ENCODE peak calls at places on chromosome 22, in eight cellular contexts. B, A, R, F, M, K, H and V are unnamed samples.

GRCh38 chr22:31022516-31022915 is 53.5 kb downstream of the TUG1 start:
- DNase-seq in B (no peak), A (no peak), R (no peak), F (no peak), M (no peak), K (no peak), H (no peak), V (no peak)

GRCh38 chr22:28594076-28594783 is 85.4 kb downstream of the TTC28 start:
- DNase-seq in B (no peak), A (no peak), R (no peak), F (no peak), M (no peak), K (no peak), H (no peak), V (no peak)

GRCh38 chr22:11616811-11617210 is 3911.2 kb upstream of the OR11H1 start:
- DNase-seq in B (no peak), A (no peak), R (no peak), F (no peak), M (no peak), K (no peak), H (no peak), V (no peak)

GRCh38 chr22:38228873-38229740 is 27.3 kb downstream of the MAFF start:
- DNase-seq in B (no peak), A (no peak), R (no peak), F (peak; percentile 20), M (peak; percentile 94), K (peak; percentile 85), H (peak; percentile 82), V (no peak)

GRCh38 chr22:32745251-32745995 is 56.1 kb upstream of the TIMP3 start:
- DNase-seq in B (peak; percentile 78), A (peak; percentile 46), R (peak; percentile 71), F (no peak), M (no peak), K (peak; percentile 74), H (no peak), V (no peak)

GRCh38 chr22:22431271-22432220 is 77.0 kb downstream of the ZNF280B start:
- DNase-seq in B (peak; percentile 79), A (peak; percentile 75), R (peak; percentile 75), F (peak; percentile 38), M (peak; percentile 66), K (peak; percentile 73), H (peak; percentile 62), V (no peak)

GRCh38 chr22:29625090-29625825 is 21.8 kb downstream of the NF2 start:
- DNase-seq in B (peak; percentile 49), A (peak; percentile 42), R (peak; percentile 62), F (peak; percentile 48), M (peak; percentile 68), K (peak; percentile 64), H (peak; percentile 65), V (peak; percentile 12)

GRCh38 chr22:25382762-25383161 is 163.3 kb downstream of the CRYBB2 start:
- DNase-seq in B (no peak), A (no peak), R (no peak), F (no peak), M (no peak), K (no peak), H (no peak), V (no peak)

GRCh38 chr22:46871826-46872225 is 109.4 kb downstream of the TBC1D22A start:
- DNase-seq in B (no peak), A (no peak), R (no peak), F (no peak), M (no peak), K (no peak), H (no peak), V (no peak)

GRCh38 chr22:22362939-22363338 is 118.4 kb downstream of the VPREB1 start:
- DNase-seq in B (no peak), A (no peak), R (no peak), F (no peak), M (no peak), K (no peak), H (no peak), V (no peak)

GRCh38 chr22:35446365-35446764 is 46.4 kb downstream of the MCM5 start:
- DNase-seq in B (no peak), A (no peak), R (no peak), F (no peak), M (peak; percentile 86), K (no peak), H (no peak), V (no peak)

GRCh38 chr22:47884775-47885174 is 1122.3 kb downstream of the TBC1D22A start:
- DNase-seq in B (no peak), A (no peak), R (no peak), F (no peak), M (no peak), K (no peak), H (no peak), V (no peak)

GRCh38 chr22:44245438-44245837 is 64.7 kb downstream of the PARVG start:
- DNase-seq in B (no peak), A (no peak), R (no peak), F (no peak), M (peak; percentile 31), K (peak; percentile 38), H (peak; percentile 6), V (no peak)

GRCh38 chr22:29748248-29748893 is 18.4 kb downstream of the ZMAT5 start:
- DNase-seq in B (no peak), A (peak; percentile 23), R (no peak), F (no peak), M (peak; percentile 37), K (no peak), H (no peak), V (no peak)

GRCh38 chr22:40232624-40233023 is 54.9 kb downstream of the TNRC6B start:
- DNase-seq in B (no peak), A (no peak), R (no peak), F (no peak), M (no peak), K (no peak), H (no peak), V (no peak)

GRCh38 chr22:41247703-41248102 is 7.0 kb upstream of the CHADL start:
- DNase-seq in B (no peak), A (no peak), R (no peak), F (no peak), M (no peak), K (no peak), H (no peak), V (no peak)

GRCh38 chr22:29204617-29205183 is 996 bp upstream of the EMID1 start:
- DNase-seq in B (peak; percentile 31), A (no peak), R (no peak), F (no peak), M (no peak), K (no peak), H (no peak), V (no peak)

GRCh38 chr22:43432883-43433415 is 21.1 kb downstream of the MPPED1 start:
- DNase-seq in B (no peak), A (no peak), R (no peak), F (no peak), M (no peak), K (no peak), H (no peak), V (no peak)

GRCh38 chr22:18033204-18033998 is 9.0 kb upstream of the MICAL3 start:
- DNase-seq in B (no peak), A (no peak), R (no peak), F (no peak), M (no peak), K (no peak), H (no peak), V (no peak)

GRCh38 chr22:19065929-19066328 is 56.3 kb downstream of the DGCR2 start:
- DNase-seq in B (no peak), A (no peak), R (no peak), F (no peak), M (no peak), K (peak; percentile 13), H (no peak), V (no peak)
- H3K36me3 ChIP-seq in B (peaks cover 33% of the 10 kb centered on the region), A (peaks cover 5% of the 10 kb centered on the region), R (no peaks in the 10 kb centered on the region), F (peaks cover 78% of the 10 kb centered on the region), M (peaks cover 85% of the 10 kb centered on the region), K (peaks cover 73% of the 10 kb centered on the region), H (peaks cover 61% of the 10 kb centered on the region), V (peaks cover 90% of the 10 kb centered on the region)

DNA sequence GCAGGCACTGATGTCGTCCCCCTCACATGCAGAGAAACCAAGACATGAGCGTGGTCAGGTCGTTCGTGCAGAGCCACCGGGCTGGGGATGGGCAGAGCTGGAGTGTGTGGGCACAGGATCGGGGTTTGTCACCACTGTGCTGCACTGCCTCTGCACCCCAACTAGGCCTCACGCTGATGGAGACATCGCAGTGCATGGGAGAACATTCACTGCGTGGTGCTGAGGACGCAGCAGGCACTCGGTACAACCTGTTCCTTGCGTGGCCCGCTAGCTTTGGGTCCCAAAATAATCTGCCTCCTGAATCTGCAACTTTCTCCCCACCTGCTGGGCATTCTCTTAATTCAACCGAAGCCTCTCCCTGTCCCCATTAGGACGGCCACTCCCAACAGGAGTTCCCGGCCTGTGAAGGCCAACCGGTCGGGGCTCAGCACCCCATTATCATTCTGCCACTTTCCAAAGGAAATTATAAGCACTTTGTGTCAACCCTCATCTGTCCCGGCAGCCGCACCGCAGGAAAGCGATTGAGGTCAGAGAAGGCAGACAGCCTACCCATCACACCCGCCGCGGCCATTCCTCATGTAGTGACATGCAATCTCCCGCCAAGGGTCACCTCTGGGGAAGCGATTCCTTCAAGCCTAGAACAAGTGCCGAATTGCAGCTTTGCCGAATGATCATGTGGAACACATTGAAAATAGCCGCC is 490.4 kb downstream of the MN1 start:
- DNase-seq in B (no peak), A (no peak), R (peak; percentile 58), F (no peak), M (no peak), K (no peak), H (no peak), V (no peak)
- H3K4me1 ChIP-seq in B (peaks cover 11% of the 10 kb centered on the region), A (peaks cover 36% of the 10 kb centered on the region), R (peaks cover 31% of the 10 kb centered on the region), F (no peaks in the 10 kb centered on the region), M (no peaks in the 10 kb centered on the region), K (no peaks in the 10 kb centered on the region), H (no peaks in the 10 kb centered on the region), V (no peaks in the 10 kb centered on the region)

GRCh38 chr22:49632199-49633009 is 195.3 kb downstream of the BRD1 start:
- DNase-seq in B (peak; percentile 91), A (peak; percentile 80), R (peak; percentile 93), F (no peak), M (no peak), K (no peak), H (peak; percentile 40), V (no peak)
- H3K9me3 ChIP-seq in B (no peaks in the 10 kb centered on the region), A (no peaks in the 10 kb centered on the region), R (no peaks in the 10 kb centered on the region), F (no peaks in the 10 kb centered on the region), M (no peaks in the 10 kb centered on the region), K (no peaks in the 10 kb centered on the region), H (no peaks in the 10 kb centered on the region), V (no peaks in the 10 kb centered on the region)

DNA sequence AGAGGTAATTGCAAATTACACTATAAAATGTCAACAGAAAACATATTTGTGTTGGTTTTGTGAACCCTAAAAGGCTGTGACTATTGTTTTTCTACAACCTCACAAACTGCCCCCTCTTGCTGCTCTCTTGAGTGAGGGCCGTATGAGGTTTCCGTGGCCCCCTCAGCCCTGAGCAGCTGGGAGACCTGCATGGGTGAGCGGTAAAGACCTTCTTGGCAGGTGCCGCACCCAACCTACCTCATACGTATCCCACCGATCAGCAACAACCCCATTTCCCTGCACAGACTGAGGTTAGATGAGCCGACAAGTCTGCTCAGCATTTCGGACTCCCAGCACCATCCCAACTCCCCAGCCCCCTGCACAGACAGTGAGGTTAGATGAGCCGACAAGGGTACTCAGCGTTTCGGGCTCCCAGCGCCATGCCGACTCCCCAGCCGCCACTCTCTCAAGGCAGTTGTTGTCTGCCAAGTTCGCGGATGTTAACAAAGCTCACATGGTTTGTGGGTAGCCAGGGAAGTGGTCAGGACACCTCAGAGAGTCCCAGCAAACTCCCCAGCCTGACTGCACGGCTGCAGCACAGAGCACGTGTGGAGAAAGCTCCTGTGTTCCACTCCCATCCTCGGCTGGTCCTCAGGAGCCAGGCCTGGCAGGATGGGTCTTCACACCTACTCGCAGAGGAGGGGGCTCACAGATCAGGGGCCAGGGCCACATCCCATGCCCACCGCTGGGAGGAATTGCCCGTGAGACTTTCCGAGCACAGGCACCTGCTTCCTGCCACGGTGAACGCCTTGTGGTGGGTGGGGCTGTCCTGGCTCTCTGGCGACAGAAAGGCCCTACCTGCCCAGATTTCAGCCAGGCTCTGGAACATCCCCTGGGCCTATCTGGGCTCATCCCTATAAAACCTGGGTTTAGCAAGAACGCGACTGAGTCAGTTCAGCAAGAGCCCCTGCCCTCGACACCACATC is 502.9 kb downstream of the BRD1 start:
- DNase-seq in B (peak; percentile 5), A (no peak), R (no peak), F (no peak), M (peak; percentile 37), K (peak; percentile 46), H (no peak), V (no peak)
- H3K36me3 ChIP-seq in B (no peaks in the 10 kb centered on the region), A (no peaks in the 10 kb centered on the region), R (no peaks in the 10 kb centered on the region), F (no peaks in the 10 kb centered on the region), M (no peaks in the 10 kb centered on the region), K (no peaks in the 10 kb centered on the region), H (no peaks in the 10 kb centered on the region), V (no peaks in the 10 kb centered on the region)